ENCODE peak calls at places on chromosomes 7 and 10, in nine cellular contexts. J, C, D, V, U, G, M, F and Y are unnamed samples.
A peak's percentile ranks its signal among the peaks of the same experiment; 100 is the strongest.

GRCh38 chr7:68622500-68622899 is 975.8 kb upstream of the AUTS2 start:
- DNase-seq in J (no peak), C (no peak), D (no peak), V (no peak), U (no peak), G (no peak), M (peak; percentile 55), F (no peak), Y (no peak)

GRCh38 chr7:79452032-79452494 is 1.4 kb downstream of the MAGI2 start:
- DNase-seq in J (peak; percentile 94), C (no peak), D (no peak), V (peak; percentile 81), U (peak; percentile 80), G (peak; percentile 87), M (peak; percentile 90), F (peak; percentile 66), Y (peak; percentile 88)

GRCh38 chr7:4245866-4246470 is 436.1 kb upstream of the FOXK1 start:
- DNase-seq in J (no peak), C (no peak), D (no peak), V (no peak), U (no peak), G (no peak), M (no peak), F (no peak), Y (no peak)

GRCh38 chr10:89085153-89085552 is 94.6 kb downstream of the FAS start:
- DNase-seq in J (no peak), C (no peak), D (no peak), V (no peak), U (no peak), G (no peak), M (no peak), F (no peak), Y (no peak)

GRCh38 chr7:55019329-55019690 is 493 bp downstream of the EGFR start:
- DNase-seq in J (no peak), C (no peak), D (no peak), V (no peak), U (no peak), G (peak; percentile 84), M (peak; percentile 51), F (peak; percentile 72), Y (peak; percentile 64)

GRCh38 chr7:42097756-42098155 is 139.3 kb downstream of the GLI3 start:
- DNase-seq in J (peak; percentile 80), C (no peak), D (no peak), V (no peak), U (no peak), G (no peak), M (no peak), F (no peak), Y (no peak)

GRCh38 chr10:239109-239508 is 103.9 kb downstream of the ZMYND11 start:
- DNase-seq in J (no peak), C (no peak), D (no peak), V (no peak), U (no peak), G (no peak), M (no peak), F (no peak), Y (no peak)

GRCh38 chr7:6530626-6531491 is 20.4 kb downstream of the GRID2IP start:
- DNase-seq in J (no peak), C (peak; percentile 20), D (peak; percentile 74), V (no peak), U (no peak), G (peak; percentile 92), M (no peak), F (no peak), Y (peak; percentile 56)

GRCh38 chr10:35573786-35574185 is 31.4 kb upstream of the GJD4 start:
- DNase-seq in J (no peak), C (no peak), D (no peak), V (no peak), U (no peak), G (no peak), M (no peak), F (no peak), Y (no peak)

GRCh38 chr7:94423116-94423515 is 28.4 kb downstream of the COL1A2 start:
- DNase-seq in J (peak; percentile 23), C (no peak), D (no peak), V (no peak), U (no peak), G (no peak), M (no peak), F (no peak), Y (no peak)

GRCh38 chr10:128631801-128632241 is 505.6 kb upstream of the MKI67 start:
- DNase-seq in J (peak; percentile 50), C (no peak), D (no peak), V (no peak), U (no peak), G (no peak), M (peak; percentile 31), F (no peak), Y (no peak)

GRCh38 chr10:119023553-119023868 is 6.0 kb upstream of the NANOS1 start:
- DNase-seq in J (no peak), C (no peak), D (no peak), V (no peak), U (no peak), G (no peak), M (no peak), F (no peak), Y (no peak)

GRCh38 chr7:104972510-104972909 is 41.5 kb upstream of the KMT2E start:
- DNase-seq in J (no peak), C (no peak), D (no peak), V (no peak), U (no peak), G (no peak), M (no peak), F (no peak), Y (no peak)

GRCh38 chr7:104976966-104977636 is 36.9 kb upstream of the KMT2E start:
- DNase-seq in J (no peak), C (no peak), D (no peak), V (no peak), U (no peak), G (no peak), M (no peak), F (no peak), Y (no peak)

GRCh38 chr7:104971290-104972071 is 42.5 kb upstream of the KMT2E start:
- DNase-seq in J (peak; percentile 59), C (no peak), D (no peak), V (no peak), U (no peak), G (no peak), M (no peak), F (no peak), Y (no peak)

GRCh38 chr7:104973227-104973626 is 40.8 kb upstream of the KMT2E start:
- DNase-seq in J (no peak), C (no peak), D (no peak), V (no peak), U (no peak), G (no peak), M (no peak), F (no peak), Y (no peak)

GRCh38 chr7:104973909-104974415 is 40.0 kb upstream of the KMT2E start:
- DNase-seq in J (peak; percentile 92), C (no peak), D (no peak), V (no peak), U (no peak), G (no peak), M (no peak), F (no peak), Y (no peak)
- H3K4me1 ChIP-seq in J (peaks cover 12% of the 10 kb centered on the region), C (no peaks in the 10 kb centered on the region), D (no peaks in the 10 kb centered on the region), V (peaks cover 83% of the 10 kb centered on the region), U (peaks cover 8% of the 10 kb centered on the region), G (no peaks in the 10 kb centered on the region), M (peaks cover 3% of the 10 kb centered on the region), F (peaks cover 1% of the 10 kb centered on the region), Y (peaks cover 39% of the 10 kb centered on the region)

GRCh38 chr7:27134392-27134791 is 3.8 kb upstream of the HOXA4 start:
- DNase-seq in J (peak; percentile 41), C (no peak), D (no peak), V (no peak), U (no peak), G (no peak), M (no peak), F (no peak), Y (no peak)
- H3K4me1 ChIP-seq in J (peaks cover 1% of the 10 kb centered on the region), C (peaks cover 6% of the 10 kb centered on the region), D (peaks cover 6% of the 10 kb centered on the region), V (peaks cover 21% of the 10 kb centered on the region), U (peaks cover 4% of the 10 kb centered on the region), G (no peaks in the 10 kb centered on the region), M (no peaks in the 10 kb centered on the region), F (peaks cover 6% of the 10 kb centered on the region), Y (no peaks in the 10 kb centered on the region)

GRCh38 chr10:80188713-80189112 is 16.6 kb downstream of the ANXA11 start:
- DNase-seq in J (no peak), C (no peak), D (no peak), V (no peak), U (no peak), G (no peak), M (no peak), F (no peak), Y (no peak)

GRCh38 chr10:80195046-80195574 is 10.2 kb downstream of the ANXA11 start:
- DNase-seq in J (no peak), C (no peak), D (no peak), V (no peak), U (no peak), G (no peak), M (no peak), F (no peak), Y (no peak)

GRCh38 chr10:80191589-80192270 is 13.6 kb downstream of the ANXA11 start:
- DNase-seq in J (no peak), C (no peak), D (no peak), V (no peak), U (no peak), G (no peak), M (no peak), F (no peak), Y (no peak)

GRCh38 chr10:80194373-80195045 is 10.8 kb downstream of the ANXA11 start:
- DNase-seq in J (no peak), C (no peak), D (no peak), V (no peak), U (no peak), G (no peak), M (no peak), F (no peak), Y (no peak)

GRCh38 chr10:80192553-80192952 is 12.8 kb downstream of the ANXA11 start:
- DNase-seq in J (no peak), C (no peak), D (no peak), V (no peak), U (no peak), G (no peak), M (no peak), F (no peak), Y (no peak)
- H3K4me1 ChIP-seq in J (peaks cover 18% of the 10 kb centered on the region), C (peaks cover 84% of the 10 kb centered on the region), D (peaks cover 84% of the 10 kb centered on the region), V (peaks cover 61% of the 10 kb centered on the region), U (peaks cover 47% of the 10 kb centered on the region), G (peaks cover 9% of the 10 kb centered on the region), M (no peaks in the 10 kb centered on the region), F (peaks cover 7% of the 10 kb centered on the region), Y (no peaks in the 10 kb centered on the region)

DNA sequence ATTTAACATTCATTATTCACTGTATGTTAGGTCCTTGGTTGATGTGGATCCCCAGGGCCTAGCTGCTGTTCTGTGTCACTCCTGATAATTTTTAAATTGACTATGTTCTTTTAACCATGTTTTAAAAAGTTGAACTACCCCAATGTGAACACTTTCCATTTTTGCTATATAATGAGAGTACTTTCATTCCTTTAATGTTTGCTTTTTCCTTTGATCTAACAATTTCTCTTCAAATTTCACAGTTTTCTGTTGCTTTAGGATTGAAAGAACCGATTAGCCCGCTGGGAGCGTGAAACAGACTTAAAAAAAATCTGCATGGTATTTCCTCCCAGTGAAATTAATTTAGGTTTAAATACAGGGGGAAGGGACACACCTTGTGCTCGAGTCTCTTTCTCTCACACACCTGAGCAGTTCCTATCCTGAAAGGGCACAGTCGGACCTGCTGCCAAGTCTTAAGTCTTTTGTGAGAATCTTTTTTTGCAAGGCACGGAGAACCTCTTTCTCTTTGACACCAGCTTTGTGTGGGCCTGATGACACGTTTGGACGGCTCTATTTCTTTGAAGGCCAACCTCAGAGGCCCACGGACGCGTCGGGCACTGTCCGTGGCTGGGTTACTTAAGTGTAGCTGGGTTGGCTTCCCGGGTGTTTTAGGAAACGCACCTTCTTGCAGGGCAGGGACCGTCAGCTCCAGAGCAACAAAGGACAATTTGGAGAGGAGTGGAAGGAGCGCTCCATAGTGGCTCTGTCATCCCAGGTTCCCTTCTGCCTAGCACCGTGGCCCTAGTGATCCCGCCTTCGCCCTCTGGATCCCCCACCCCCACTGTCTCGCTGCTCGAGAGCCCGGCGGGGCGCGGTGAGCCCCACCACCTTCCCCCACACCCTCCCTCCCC is 1.0 kb upstream of the CHN2 start:
- DNase-seq in J (no peak), C (no peak), D (no peak), V (no peak), U (no peak), G (peak; percentile 75), M (no peak), F (no peak), Y (no peak)
- H3K4me1 ChIP-seq in J (no peaks in the 10 kb centered on the region), C (peaks cover 16% of the 10 kb centered on the region), D (peaks cover 17% of the 10 kb centered on the region), V (no peaks in the 10 kb centered on the region), U (peaks cover 2% of the 10 kb centered on the region), G (peaks cover 25% of the 10 kb centered on the region), M (no peaks in the 10 kb centered on the region), F (no peaks in the 10 kb centered on the region), Y (peaks cover 5% of the 10 kb centered on the region)